ENCODE peak calls at places on chromosomes 4 and X, in four cellular contexts. Y, Z, P and C are unnamed samples.

GRCh38 chrX:101081257-101081656 is 2.6 kb downstream of the TMEM35A start:
- DNase-seq in P (no peak), Y (no peak), Z (no peak), C (no peak)

GRCh38 chrX:131985526-131986049 is 37.5 kb upstream of the STK26 start:
- DNase-seq in Y (peak; percentile 28), Z (no peak), P (peak; percentile 28), C (peak; percentile 7)

GRCh38 chrX:140723251-140723650 is 13.7 kb downstream of the LINC00632 start:
- DNase-seq in Y (peak; percentile 12), P (no peak), Z (no peak), C (peak; percentile 24)

GRCh38 chrX:39195156-39195555 is 393.9 kb downstream of the MID1IP1 start:
- DNase-seq in Y (no peak), P (no peak), Z (peak; percentile 89), C (peak; percentile 31)

GRCh38 chr4:4430492-4431195 is 43.7 kb downstream of the NSG1 start:
- DNase-seq in P (peak; percentile 75), Y (peak; percentile 79), Z (peak; percentile 82), C (peak; percentile 70)

GRCh38 chr4:133618963-133619362 is 469.9 kb downstream of the PCDH10 start:
- DNase-seq in Y (no peak), P (no peak), Z (no peak), C (no peak)

GRCh38 chr4:40586034-40586433 is 43.6 kb downstream of the RBM47 start:
- DNase-seq in P (no peak), Y (no peak), Z (no peak), C (no peak)

GRCh38 chr4:186749611-186750281 is 26.1 kb upstream of the FAT1 start:
- DNase-seq in Z (no peak), P (no peak), Y (no peak), C (no peak)

GRCh38 chr4:36386691-36387090 is 105.3 kb downstream of the DTHD1 start:
- DNase-seq in Y (no peak), Z (no peak), P (no peak), C (no peak)

GRCh38 chrX:85569691-85570090 is 190.2 kb upstream of the POF1B start:
- DNase-seq in Y (no peak), Z (no peak), P (no peak), C (no peak)

DNA sequence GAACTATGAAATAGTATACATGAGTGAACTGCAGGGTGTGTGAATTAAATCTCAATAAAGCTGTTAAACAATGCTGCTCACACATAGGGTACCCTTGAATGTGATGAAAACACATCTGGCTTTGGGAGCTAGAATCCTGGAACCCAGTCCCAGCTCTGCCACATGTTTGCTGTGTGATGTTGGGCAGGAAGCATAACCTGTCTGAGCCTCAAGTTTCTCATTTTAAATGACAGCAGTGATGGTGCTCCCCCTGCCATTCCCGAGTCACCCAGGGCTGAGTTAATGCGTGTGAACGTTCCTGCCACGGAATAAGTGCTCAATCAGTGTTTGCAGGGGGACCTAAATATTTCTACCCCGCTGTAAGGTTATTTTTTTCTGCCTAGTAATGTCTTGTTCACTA is 10.9 kb downstream of the EVC start:
- DNase-seq in Z (no peak), Y (no peak), P (no peak), C (no peak)
- H3K27ac ChIP-seq in Z (no peak overlapping the region), Y (no peak overlapping the region), P (no peak overlapping the region), C (no peak overlapping the region)

DNA sequence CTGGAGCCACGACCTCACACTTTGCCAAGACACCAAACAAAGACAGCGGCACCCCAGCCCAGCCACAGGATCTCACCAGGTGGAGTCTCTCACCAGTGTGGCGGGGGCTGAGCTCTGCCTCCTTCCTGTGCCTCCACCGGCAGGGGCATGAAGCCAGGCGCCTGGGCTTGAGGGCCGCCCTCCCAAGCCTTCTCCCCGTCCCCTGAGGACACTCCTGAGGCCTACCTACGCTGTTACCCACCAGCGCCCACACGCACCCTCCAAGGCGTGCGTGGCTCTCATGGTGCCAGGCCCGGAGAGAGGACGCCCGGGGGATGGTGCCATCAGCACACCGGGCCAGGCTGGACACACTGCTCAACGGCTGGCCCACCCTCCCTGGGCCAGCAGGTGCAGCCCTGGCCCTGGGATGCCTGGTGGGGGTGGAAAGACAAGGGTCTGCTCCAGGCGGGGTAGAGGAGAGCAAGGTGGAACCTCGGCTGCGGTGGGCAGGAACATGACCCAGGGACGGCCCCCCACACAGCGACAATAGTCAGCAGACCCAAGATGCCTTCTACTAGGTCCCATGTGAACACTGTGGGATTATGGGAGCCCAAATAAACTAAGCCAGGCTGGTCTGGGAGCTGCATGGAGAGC is 22.1 kb downstream of the NELFA start:
- DNase-seq in Y (no peak), Z (no peak), P (no peak), C (no peak)
- H3K36me3 ChIP-seq in Y (peaks cover 3% of the 10 kb centered on the region), Z (peaks cover 100% of the 10 kb centered on the region), P (peaks cover 96% of the 10 kb centered on the region), C (peaks cover 36% of the 10 kb centered on the region)

DNA sequence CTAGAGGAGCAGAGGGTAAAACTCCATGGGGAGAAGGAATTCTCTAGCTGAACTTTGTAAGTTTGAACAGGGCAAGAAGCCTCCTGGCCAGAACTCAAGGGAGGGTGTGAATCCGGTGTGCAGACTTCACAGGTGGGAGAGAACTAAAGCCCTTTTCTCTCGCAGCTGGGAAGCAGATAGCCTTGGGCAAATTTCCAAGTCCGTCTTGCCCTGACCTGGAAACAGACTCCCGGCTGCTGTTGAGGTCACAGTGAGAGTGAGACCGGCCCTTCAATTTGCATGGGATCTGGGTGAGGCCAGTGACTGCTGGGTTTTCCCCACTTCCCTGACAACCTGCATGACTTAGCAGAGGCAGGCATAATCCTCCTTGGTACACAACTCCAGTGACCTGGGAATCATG is 94.5 kb upstream of the ZNF827 start:
- DNase-seq in Y (no peak), Z (no peak), P (no peak), C (peak; percentile 8)
- H3K27ac ChIP-seq in Y (no peak overlapping the region), Z (no peak overlapping the region), P (no peak overlapping the region), C (no peak overlapping the region)

DNA sequence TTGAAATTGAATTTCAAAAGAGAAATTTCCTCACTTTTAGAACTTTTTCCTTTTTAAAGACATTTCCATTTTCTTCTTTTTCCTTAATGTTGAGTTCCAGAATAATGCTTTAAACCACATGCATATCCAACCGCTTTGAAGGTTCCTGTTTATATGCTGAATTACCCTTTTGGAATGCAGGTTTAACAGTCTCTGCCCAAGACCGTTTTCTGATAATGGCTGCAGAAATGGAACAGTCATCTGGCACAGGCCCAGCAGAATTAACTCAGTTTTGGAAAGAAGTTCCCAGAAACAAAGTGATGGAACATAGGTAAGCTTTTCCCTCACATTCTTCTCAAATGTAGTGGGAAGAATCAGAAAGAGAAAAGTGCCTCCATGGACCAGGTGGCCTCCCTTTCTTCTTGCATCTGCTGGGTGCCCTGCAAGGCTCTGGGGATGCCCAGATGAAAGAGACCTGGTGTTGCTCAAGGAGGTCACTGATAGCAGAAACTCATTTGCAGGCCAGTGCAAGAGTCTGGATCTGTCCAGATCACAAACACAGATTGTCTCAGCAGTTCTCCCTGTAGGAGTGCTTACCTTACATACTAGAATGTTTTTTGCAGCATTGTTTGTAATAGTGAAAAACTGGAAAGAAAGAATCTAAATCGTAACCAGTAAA is 42.9 kb downstream of the MOSPD2 start:
- DNase-seq in Y (no peak), P (no peak), Z (no peak), C (no peak)
- H3K36me3 ChIP-seq in Y (peaks cover 8% of the 10 kb centered on the region), P (peaks cover 43% of the 10 kb centered on the region), Z (no peaks in the 10 kb centered on the region), C (no peaks in the 10 kb centered on the region)